ENCODE peak calls at places on chromosomes 4 and X, in nine cellular contexts. One of them, this sample, is unnamed.

GRCh38 chrX:139936259-139936658 is 3.4 kb upstream of the ATP11C start:
- DNase-seq in non-pigmented ciliary epithelial cell: no peak
- DNase-seq in GF-D8: no peak
- DNase-seq in pons: no peak
- DNase-seq in iPS DF 19.7: no peak
- DNase-seq in amniotic stem cell: no peak
- DNase-seq in NCI-H187: no peak
- DNase-seq in dorsolateral prefrontal cortex: no peak
- DNase-seq in activated T-cell treated with anti-CD3 and anti-CD28 coated beads, Interleukin-2, amount 50 U/mL, for 72 hours: no peak
- DNase-seq in this sample: no peak

GRCh38 chr4:176927664-176928063 is 134.9 kb upstream of the VEGFC start:
- DNase-seq in non-pigmented ciliary epithelial cell: peak
- DNase-seq in dorsolateral prefrontal cortex: no peak
- DNase-seq in GF-D8: no peak
- DNase-seq in iPS DF 19.7: no peak
- DNase-seq in pons: no peak
- DNase-seq in activated T-cell treated with anti-CD3 and anti-CD28 coated beads, Interleukin-2, amount 50 U/mL, for 72 hours: no peak
- DNase-seq in amniotic stem cell: peak
- DNase-seq in NCI-H187: no peak
- DNase-seq in this sample: no peak

GRCh38 chr4:47662975-47663374 is 174.9 kb downstream of the CORIN start:
- DNase-seq in GF-D8: no peak
- DNase-seq in non-pigmented ciliary epithelial cell: no peak
- DNase-seq in iPS DF 19.7: no peak
- DNase-seq in NCI-H187: no peak
- DNase-seq in activated T-cell treated with anti-CD3 and anti-CD28 coated beads, Interleukin-2, amount 50 U/mL, for 72 hours: peak
- DNase-seq in pons: no peak
- DNase-seq in dorsolateral prefrontal cortex: no peak
- DNase-seq in amniotic stem cell: no peak
- DNase-seq in this sample: no peak

GRCh38 chrX:87167841-87168240 is 349.8 kb upstream of the KLHL4 start:
- DNase-seq in pons: no peak
- DNase-seq in non-pigmented ciliary epithelial cell: no peak
- DNase-seq in NCI-H187: no peak
- DNase-seq in activated T-cell treated with anti-CD3 and anti-CD28 coated beads, Interleukin-2, amount 50 U/mL, for 72 hours: no peak
- DNase-seq in amniotic stem cell: no peak
- DNase-seq in iPS DF 19.7: no peak
- DNase-seq in dorsolateral prefrontal cortex: no peak
- DNase-seq in GF-D8: no peak
- DNase-seq in this sample: no peak

GRCh38 chr4:78079701-78080430 is 22.7 kb downstream of the FRAS1 start:
- DNase-seq in NCI-H187: peak
- DNase-seq in amniotic stem cell: no peak
- DNase-seq in GF-D8: no peak
- DNase-seq in dorsolateral prefrontal cortex: no peak
- DNase-seq in activated T-cell treated with anti-CD3 and anti-CD28 coated beads, Interleukin-2, amount 50 U/mL, for 72 hours: no peak
- DNase-seq in iPS DF 19.7: no peak
- DNase-seq in pons: peak
- DNase-seq in non-pigmented ciliary epithelial cell: no peak
- DNase-seq in this sample: no peak

GRCh38 chrX:7926501-7926900 is 712 bp downstream of the PNPLA4 start:
- DNase-seq in non-pigmented ciliary epithelial cell: no peak
- DNase-seq in GF-D8: no peak
- DNase-seq in amniotic stem cell: no peak
- DNase-seq in pons: no peak
- DNase-seq in iPS DF 19.7: no peak
- DNase-seq in NCI-H187: no peak
- DNase-seq in dorsolateral prefrontal cortex: no peak
- DNase-seq in activated T-cell treated with anti-CD3 and anti-CD28 coated beads, Interleukin-2, amount 50 U/mL, for 72 hours: no peak
- DNase-seq in this sample: no peak

GRCh38 chr4:147837435-147837834 is 105.5 kb downstream of the ARHGAP10 start:
- DNase-seq in activated T-cell treated with anti-CD3 and anti-CD28 coated beads, Interleukin-2, amount 50 U/mL, for 72 hours: no peak
- DNase-seq in pons: no peak
- DNase-seq in amniotic stem cell: no peak
- DNase-seq in dorsolateral prefrontal cortex: no peak
- DNase-seq in GF-D8: no peak
- DNase-seq in iPS DF 19.7: no peak
- DNase-seq in NCI-H187: no peak
- DNase-seq in non-pigmented ciliary epithelial cell: no peak
- DNase-seq in this sample: peak

GRCh38 chrX:103413981-103414380 is 37.6 kb downstream of the BEX3 start:
- DNase-seq in activated T-cell treated with anti-CD3 and anti-CD28 coated beads, Interleukin-2, amount 50 U/mL, for 72 hours: no peak
- DNase-seq in dorsolateral prefrontal cortex: no peak
- DNase-seq in NCI-H187: no peak
- DNase-seq in GF-D8: no peak
- DNase-seq in iPS DF 19.7: no peak
- DNase-seq in pons: no peak
- DNase-seq in non-pigmented ciliary epithelial cell: no peak
- DNase-seq in amniotic stem cell: no peak
- DNase-seq in this sample: no peak

GRCh38 chr4:186719925-186720694 is 3.5 kb downstream of the FAT1 start:
- DNase-seq in GF-D8: no peak
- DNase-seq in pons: no peak
- DNase-seq in activated T-cell treated with anti-CD3 and anti-CD28 coated beads, Interleukin-2, amount 50 U/mL, for 72 hours: no peak
- DNase-seq in non-pigmented ciliary epithelial cell: no peak
- DNase-seq in amniotic stem cell: no peak
- DNase-seq in NCI-H187: no peak
- DNase-seq in iPS DF 19.7: no peak
- DNase-seq in dorsolateral prefrontal cortex: no peak
- DNase-seq in this sample: no peak

GRCh38 chrX:152637649-152638442 is at the start of gene GABRQ:
- DNase-seq in non-pigmented ciliary epithelial cell: no peak
- DNase-seq in GF-D8: no peak
- DNase-seq in iPS DF 19.7: no peak
- DNase-seq in NCI-H187: peak
- DNase-seq in activated T-cell treated with anti-CD3 and anti-CD28 coated beads, Interleukin-2, amount 50 U/mL, for 72 hours: peak
- DNase-seq in dorsolateral prefrontal cortex: peak
- DNase-seq in amniotic stem cell: no peak
- DNase-seq in pons: no peak
- DNase-seq in this sample: no peak

GRCh38 chr4:54717694-54718093 is 59.9 kb downstream of the KIT start:
- DNase-seq in GF-D8: no peak
- DNase-seq in NCI-H187: no peak
- DNase-seq in activated T-cell treated with anti-CD3 and anti-CD28 coated beads, Interleukin-2, amount 50 U/mL, for 72 hours: no peak
- DNase-seq in iPS DF 19.7: no peak
- DNase-seq in dorsolateral prefrontal cortex: no peak
- DNase-seq in pons: peak
- DNase-seq in amniotic stem cell: no peak
- DNase-seq in non-pigmented ciliary epithelial cell: no peak
- DNase-seq in this sample: no peak

GRCh38 chr4:1338752-1339414 is 8.1 kb upstream of the UVSSA start:
- DNase-seq in dorsolateral prefrontal cortex: no peak
- DNase-seq in GF-D8: no peak
- DNase-seq in iPS DF 19.7: no peak
- DNase-seq in activated T-cell treated with anti-CD3 and anti-CD28 coated beads, Interleukin-2, amount 50 U/mL, for 72 hours: no peak
- DNase-seq in pons: no peak
- DNase-seq in non-pigmented ciliary epithelial cell: no peak
- DNase-seq in NCI-H187: no peak
- DNase-seq in amniotic stem cell: no peak
- DNase-seq in this sample: no peak

GRCh38 chr4:87309625-87310024 is 13.1 kb downstream of the HSD17B13 start:
- DNase-seq in NCI-H187: no peak
- DNase-seq in amniotic stem cell: no peak
- DNase-seq in pons: no peak
- DNase-seq in GF-D8: no peak
- DNase-seq in non-pigmented ciliary epithelial cell: no peak
- DNase-seq in activated T-cell treated with anti-CD3 and anti-CD28 coated beads, Interleukin-2, amount 50 U/mL, for 72 hours: no peak
- DNase-seq in dorsolateral prefrontal cortex: no peak
- DNase-seq in iPS DF 19.7: no peak
- DNase-seq in this sample: no peak

GRCh38 chrX:48894891-48895290 is 2.7 kb downstream of the TIMM17B start:
- DNase-seq in iPS DF 19.7: no peak
- DNase-seq in GF-D8: no peak
- DNase-seq in pons: no peak
- DNase-seq in amniotic stem cell: no peak
- DNase-seq in activated T-cell treated with anti-CD3 and anti-CD28 coated beads, Interleukin-2, amount 50 U/mL, for 72 hours: no peak
- DNase-seq in NCI-H187: no peak
- DNase-seq in dorsolateral prefrontal cortex: no peak
- DNase-seq in non-pigmented ciliary epithelial cell: no peak
- DNase-seq in this sample: no peak

GRCh38 chrX:55135171-55135570 is 46.4 kb downstream of the PAGE2 start:
- DNase-seq in pons: peak
- DNase-seq in dorsolateral prefrontal cortex: no peak
- DNase-seq in NCI-H187: no peak
- DNase-seq in amniotic stem cell: no peak
- DNase-seq in activated T-cell treated with anti-CD3 and anti-CD28 coated beads, Interleukin-2, amount 50 U/mL, for 72 hours: peak
- DNase-seq in iPS DF 19.7: no peak
- DNase-seq in GF-D8: no peak
- DNase-seq in non-pigmented ciliary epithelial cell: no peak
- DNase-seq in this sample: no peak

GRCh38 chr4:31328921-31329320 is 608.8 kb downstream of the PCDH7 start:
- DNase-seq in NCI-H187: no peak
- DNase-seq in pons: peak
- DNase-seq in amniotic stem cell: no peak
- DNase-seq in activated T-cell treated with anti-CD3 and anti-CD28 coated beads, Interleukin-2, amount 50 U/mL, for 72 hours: no peak
- DNase-seq in iPS DF 19.7: no peak
- DNase-seq in dorsolateral prefrontal cortex: peak
- DNase-seq in GF-D8: no peak
- DNase-seq in non-pigmented ciliary epithelial cell: no peak
- DNase-seq in this sample: no peak

GRCh38 chrX:3811331-3812311 is 98.2 kb upstream of the PRKX start:
- DNase-seq in NCI-H187: no peak
- DNase-seq in pons: peak
- DNase-seq in activated T-cell treated with anti-CD3 and anti-CD28 coated beads, Interleukin-2, amount 50 U/mL, for 72 hours: peak
- DNase-seq in dorsolateral prefrontal cortex: no peak
- DNase-seq in amniotic stem cell: peak
- DNase-seq in non-pigmented ciliary epithelial cell: no peak
- DNase-seq in GF-D8: no peak
- DNase-seq in iPS DF 19.7: no peak
- DNase-seq in this sample: peak

GRCh38 chr4:153560918-153561317 is 94.8 kb downstream of the TMEM131L start:
- DNase-seq in NCI-H187: no peak
- DNase-seq in activated T-cell treated with anti-CD3 and anti-CD28 coated beads, Interleukin-2, amount 50 U/mL, for 72 hours: no peak
- DNase-seq in non-pigmented ciliary epithelial cell: no peak
- DNase-seq in GF-D8: no peak
- DNase-seq in dorsolateral prefrontal cortex: no peak
- DNase-seq in iPS DF 19.7: no peak
- DNase-seq in pons: no peak
- DNase-seq in amniotic stem cell: no peak
- DNase-seq in this sample: no peak

This sample was measured in HuH-7.